ENCODE peak calls at places on chromosome 11, in six cellular contexts. W is EH; Q is stimulated activated CD8-positive, alpha-beta memory T cell treated with anti-CD3 and anti-CD28 coated beads, Interleukin-15, amount 100 ng/mL, for 24 hours; N is T-helper 2 cell; M is stimulated activated CD4-positive, alpha-beta T cell treated with anti-CD3 and anti-CD28 coated beads, TNF-alpha, amount 100 ng/mL, for 24 hours; E is progenitor cell of endocrine pancreas. J is an unnamed sample.

GRCh38 chr11:75200531-75200930 is 40.0 kb upstream of the TPBGL start:
- DNase-seq in W (no peak), Q (no peak), N (no peak), M (no peak), E (no peak), J (no peak)

GRCh38 chr11:76666830-76667229 is 3.7 kb downstream of the LRRC32 start:
- DNase-seq in W (no peak), Q (no peak), N (no peak), M (no peak), E (no peak), J (no peak)

GRCh38 chr11:128501576-128502549 is 85.5 kb downstream of the ETS1 start:
- DNase-seq in W (peak), Q (no peak), N (no peak), M (no peak), E (no peak), J (no peak)

GRCh38 chr11:2474059-2474901 is 29.5 kb downstream of the KCNQ1 start:
- DNase-seq in W (no peak), Q (no peak), N (no peak), M (no peak), E (no peak), J (peak)

GRCh38 chr11:74141274-74141695 is 29.5 kb downstream of the C2CD3 start:
- DNase-seq in W (peak), Q (no peak), N (no peak), M (no peak), E (no peak), J (peak)

GRCh38 chr11:134412508-134413333 is 679 bp upstream of the B3GAT1 start:
- DNase-seq in W (no peak), Q (no peak), N (no peak), M (no peak), E (peak), J (no peak)

GRCh38 chr11:126702987-126703386 is 297.6 kb downstream of the KIRREL3 start:
- DNase-seq in W (peak), Q (no peak), N (no peak), M (no peak), E (no peak), J (no peak)

GRCh38 chr11:134584706-134585445 is 172.8 kb upstream of the B3GAT1 start:
- DNase-seq in W (no peak), Q (no peak), N (no peak), M (no peak), E (no peak), J (no peak)

GRCh38 chr11:26944866-26945664 is 48.8 kb upstream of the FIBIN start:
- DNase-seq in W (peak), Q (no peak), N (no peak), M (no peak), E (no peak), J (no peak)

GRCh38 chr11:15010860-15011259 is 38.7 kb upstream of the CALCA start:
- DNase-seq in W (no peak), Q (no peak), N (no peak), M (no peak), E (no peak), J (no peak)

GRCh38 chr11:39745401-39745800 is 1714.1 kb downstream of the LRRC4C start:
- DNase-seq in W (no peak), Q (no peak), N (no peak), M (no peak), E (no peak), J (peak)

GRCh38 chr11:14249121-14249963 is 109.6 kb downstream of the RRAS2 start:
- DNase-seq in W (peak), Q (peak), N (peak), M (peak), E (peak), J (peak)

GRCh38 chr11:132770802-132771545 is 761.3 kb downstream of the OPCML start:
- DNase-seq in W (peak), Q (no peak), N (no peak), M (no peak), E (no peak), J (no peak)

GRCh38 chr11:65899356-65900124 is 648 bp downstream of the FOSL1 start:
- DNase-seq in W (peak), Q (no peak), N (peak), M (peak), E (no peak), J (peak)

GRCh38 chr11:28767574-28767973 is 659.4 kb downstream of the METTL15 start:
- DNase-seq in W (peak), Q (no peak), N (no peak), M (no peak), E (no peak), J (no peak)

GRCh38 chr11:132716037-132716436 is 816.3 kb downstream of the OPCML start:
- DNase-seq in W (no peak), Q (no peak), N (no peak), M (no peak), E (no peak), J (no peak)

GRCh38 chr11:130582176-130582575 is 133.7 kb downstream of the ADAMTS15 start:
- DNase-seq in W (no peak), Q (no peak), N (no peak), M (no peak), E (no peak), J (no peak)

GRCh38 chr11:79796704-79797103 is 355.9 kb upstream of the TENM4 start:
- DNase-seq in W (no peak), Q (no peak), N (no peak), M (no peak), E (no peak), J (no peak)

GRCh38 chr11:111329306-111330204 is 31.2 kb downstream of the POU2AF3 start:
- DNase-seq in W (no peak), Q (no peak), N (no peak), M (no peak), E (no peak), J (no peak)